ENCODE peak calls at places on chromosomes 7 and 10, in eight cellular contexts. G, Y, Q, N, O, R, W and V are unnamed samples. For H3K4me1 and H3K36me3, the result is how much of the 10 kb centered on the place peaks cover.

GRCh38 chr7:85688712-85689111 is 501.9 kb upstream of the SEMA3D start:
- DNase-seq in R (no peak), Q (no peak), O (no peak), G (no peak), Y (no peak), N (no peak), W (no peak), V (no peak)

GRCh38 chr10:1241973-1242935 is 186.1 kb downstream of the WDR37 start:
- DNase-seq in Q (no peak), G (no peak), R (no peak), Y (no peak), O (no peak), W (no peak), N (no peak), V (no peak)

GRCh38 chr7:1103009-1103788 is 15.3 kb downstream of the GPER1 start:
- DNase-seq in Q (no peak), R (no peak), W (no peak), O (no peak), N (no peak), G (no peak), Y (no peak), V (no peak)

GRCh38 chr7:31814187-31814586 is 127.2 kb downstream of the PPP1R17 start:
- DNase-seq in Q (no peak), W (no peak), G (no peak), Y (peak), R (no peak), O (no peak), N (no peak), V (no peak)

GRCh38 chr7:148447221-148447845 is 143.2 kb upstream of the C7orf33 start:
- DNase-seq in O (no peak), R (no peak), Q (no peak), Y (no peak), G (no peak), N (no peak), W (no peak), V (no peak)

GRCh38 chr10:113410618-113411017 is 142.2 kb upstream of the HABP2 start:
- DNase-seq in O (no peak), G (no peak), Q (no peak), R (no peak), W (no peak), Y (no peak), N (no peak), V (no peak)

GRCh38 chr10:66931949-66932343 is 6.1 kb downstream of the LRRTM3 start:
- DNase-seq in W (no peak), Q (no peak), Y (no peak), R (no peak), G (no peak), O (no peak), N (no peak), V (no peak)

GRCh38 chr10:114342976-114343375 is 61.3 kb downstream of the AFAP1L2 start:
- DNase-seq in G (no peak), O (no peak), Q (no peak), Y (no peak), N (no peak), W (no peak), R (no peak), V (no peak)

GRCh38 chr10:91043173-91043910 is 122.5 kb upstream of the ANKRD1 start:
- DNase-seq in G (no peak), Q (peak), Y (no peak), O (peak), N (no peak), R (no peak), W (no peak), V (no peak)

GRCh38 chr10:86017841-86018734 is 348.5 kb downstream of the GRID1 start:
- DNase-seq in W (no peak), Q (no peak), Y (no peak), O (no peak), R (peak), N (no peak), G (no peak), V (no peak)

GRCh38 chr10:78300526-78300925 is 266.9 kb downstream of the RPS24 start:
- DNase-seq in G (no peak), Q (no peak), N (no peak), Y (no peak), W (peak), O (no peak), R (peak), V (no peak)

GRCh38 chr7:29237483-29237882 is 42.9 kb downstream of the CHN2 start:
- DNase-seq in Q (no peak), W (no peak), Y (no peak), O (no peak), N (no peak), G (no peak), R (no peak), V (no peak)

GRCh38 chr7:123660514-123661354 is 5.1 kb downstream of the LMOD2 start:
- DNase-seq in Q (no peak), W (no peak), R (no peak), N (no peak), G (no peak), Y (no peak), O (no peak), V (no peak)

GRCh38 chr7:128743112-128743772 is 4.1 kb downstream of the CALU start:
- DNase-seq in R (no peak), Q (no peak), O (no peak), Y (no peak), N (no peak), W (no peak), G (no peak), V (no peak)

GRCh38 chr7:132399367-132399766 is 176.9 kb downstream of the PLXNA4 start:
- DNase-seq in Q (no peak), R (no peak), N (no peak), O (no peak), W (no peak), G (no peak), Y (no peak), V (no peak)

GRCh38 chr7:127447326-127447945 is 54.9 kb upstream of the ZNF800 start:
- DNase-seq in R (no peak), W (no peak), Y (peak), Q (peak), G (no peak), O (peak), N (no peak), V (peak)

GRCh38 chr7:104136561-104136960 is 71.3 kb downstream of the ORC5 start:
- DNase-seq in R (no peak), W (no peak), Y (no peak), Q (no peak), G (no peak), N (no peak), O (no peak), V (no peak)

GRCh38 chr7:127581716-127582115 is 3.7 kb downstream of the GCC1 start:
- DNase-seq in R (no peak), Q (no peak), N (no peak), W (no peak), O (no peak), Y (no peak), G (no peak), V (no peak)

GRCh38 chr7:123494193-123494796 is 40.1 kb downstream of the IQUB start:
- DNase-seq in W (no peak), G (no peak), R (no peak), N (no peak), Q (peak), Y (no peak), O (peak), V (peak)

GRCh38 chr7:3678411-3678810 is 377.4 kb downstream of the SDK1 start:
- DNase-seq in G (no peak), W (no peak), R (no peak), Y (no peak), O (no peak), Q (no peak), N (no peak), V (no peak)

GRCh38 chr10:33026422-33026821 is 68.4 kb upstream of the ITGB1 start:
- DNase-seq in W (no peak), N (no peak), R (no peak), G (no peak), Y (no peak), Q (no peak), O (no peak), V (no peak)

GRCh38 chr7:127578036-127578684 is 7.2 kb downstream of the GCC1 start:
- DNase-seq in R (no peak), Y (no peak), O (no peak), N (no peak), Q (peak), G (no peak), W (no peak), V (no peak)

GRCh38 chr7:18961997-18962396 is 155.4 kb downstream of the TWIST1 start:
- DNase-seq in G (no peak), O (no peak), N (no peak), Q (no peak), W (no peak), Y (no peak), R (no peak), V (no peak)

GRCh38 chr7:52017802-52018679 is 701.4 kb upstream of the COBL start:
- DNase-seq in W (no peak), Y (peak), N (no peak), G (no peak), Q (peak), R (no peak), O (no peak), V (no peak)

GRCh38 chr7:43390601-43391000 is 192.3 kb upstream of the STK17A start:
- DNase-seq in G (no peak), O (no peak), Q (no peak), R (no peak), W (no peak), Y (no peak), N (no peak), V (no peak)

GRCh38 chr10:84173543-84173942 is at the start of gene GPR15LG:
- DNase-seq in N (no peak), W (no peak), O (no peak), R (no peak), Q (no peak), Y (peak), G (no peak), V (no peak)

GRCh38 chr7:40674316-40674715 is 539.5 kb downstream of the SUGCT start:
- DNase-seq in O (no peak), R (no peak), Q (no peak), G (no peak), Y (no peak), W (no peak), N (no peak), V (no peak)

GRCh38 chr10:24196426-24197039 is 12.4 kb upstream of the KIAA1217 start:
- DNase-seq in O (peak), W (peak), Q (peak), R (peak), N (no peak), G (peak), Y (peak), V (peak)

GRCh38 chr7:149883452-149883861 is 9.7 kb downstream of the ATP6V0E2 start:
- DNase-seq in O (peak), R (peak), W (peak), Y (peak), N (no peak), Q (peak), G (no peak), V (peak)

GRCh38 chr7:96407427-96407826 is 85.5 kb upstream of the SLC25A13 start:
- DNase-seq in R (no peak), Y (no peak), G (no peak), O (no peak), N (no peak), Q (no peak), W (no peak), V (no peak)

GRCh38 chr10:109866168-109866994 is 56.9 kb downstream of the XPNPEP1 start:
- DNase-seq in R (no peak), Y (peak), W (no peak), O (peak), Q (peak), N (no peak), G (no peak), V (no peak)

GRCh38 chr7:1531263-1531978 is 919 bp downstream of the MAFK start:
- DNase-seq in Q (peak), O (no peak), R (no peak), W (peak), G (no peak), N (no peak), Y (no peak), V (peak)

GRCh38 chr7:39249635-39250034 is 271.9 kb downstream of the POU6F2 start:
- DNase-seq in Q (no peak), O (no peak), R (no peak), Y (no peak), N (no peak), G (no peak), W (no peak), V (no peak)

GRCh38 chr10:124415210-124415609 is 3.5 kb downstream of the OAT start:
- DNase-seq in G (no peak), Q (no peak), Y (no peak), R (no peak), N (no peak), O (no peak), W (no peak), V (no peak)

GRCh38 chr7:154911862-154912261 is 91.1 kb downstream of the PAXIP1 start:
- DNase-seq in Y (no peak), W (no peak), Q (peak), R (no peak), N (no peak), G (no peak), O (no peak), V (no peak)

GRCh38 chr7:36969376-36969775 is 245.1 kb upstream of the AOAH start:
- DNase-seq in G (no peak), Q (no peak), R (no peak), N (no peak), Y (no peak), W (no peak), O (no peak), V (peak)

GRCh38 chr10:126262971-126263370 is 125.3 kb downstream of the ADAM12 start:
- DNase-seq in N (no peak), Q (no peak), Y (peak), O (no peak), G (no peak), R (no peak), W (no peak), V (no peak)
- H3K4me1 ChIP-seq in N (under half), Q (under half), Y (under half), O (under half), G (under half), R (under half), W (under half), V (under half)

GRCh38 chr7:138568655-138569054 is 108.6 kb downstream of the TRIM24 start:
- DNase-seq in Q (no peak), G (no peak), Y (no peak), R (no peak), O (no peak), N (no peak), W (no peak), V (no peak)
- H3K36me3 ChIP-seq in Q (half or more), G (half or more), Y (half or more), R (half or more), O (under half), N (under half), W (under half), V (under half)

DNA sequence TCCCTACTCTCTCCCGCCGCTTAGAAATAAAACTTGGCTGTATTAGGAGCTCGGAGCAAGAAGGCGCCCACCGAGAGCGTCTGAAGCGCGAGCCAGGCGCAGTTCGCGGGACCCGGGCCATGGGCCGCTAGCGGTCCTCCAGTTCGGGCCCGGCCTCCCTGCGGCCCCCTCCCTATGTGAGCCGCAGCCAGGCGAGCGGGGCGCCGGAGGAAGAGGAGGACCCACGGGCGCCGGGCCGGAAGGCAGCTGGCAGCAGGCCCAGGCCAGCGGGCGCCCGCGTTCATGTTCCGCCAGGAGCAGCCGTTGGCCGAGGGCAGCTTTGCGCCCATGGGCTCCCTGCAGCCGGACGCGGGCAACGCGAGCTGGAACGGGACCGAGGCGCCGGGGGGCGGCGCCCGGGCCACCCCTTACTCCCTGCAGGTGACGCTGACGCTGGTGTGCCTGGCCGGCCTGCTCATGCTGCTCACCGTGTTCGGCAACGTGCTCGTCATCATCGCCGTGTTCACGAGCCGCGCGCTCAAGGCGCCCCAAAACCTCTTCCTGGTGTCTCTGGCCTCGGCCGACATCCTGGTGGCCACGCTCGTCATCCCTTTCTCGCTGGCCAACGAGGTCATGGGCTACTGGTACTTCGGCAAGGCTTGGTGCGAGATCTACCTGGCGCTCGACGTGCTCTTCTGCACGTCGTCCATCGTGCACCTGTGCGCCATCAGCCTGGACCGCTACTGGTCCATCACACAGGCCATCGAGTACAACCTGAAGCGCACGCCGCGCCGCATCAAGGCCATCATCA is 1.1 kb downstream of the ADRA2A start:
- DNase-seq in W (no peak), Y (peak), N (no peak), Q (peak), G (no peak), R (peak), O (no peak), V (no peak)
- H3K4me3 ChIP-seq in W (peak), Y (peak), N (peak), Q (peak), G (peak), R (peak), O (no peak), V (no peak)

GRCh38 chr7:137933270-137934017 is 68.4 kb downstream of the CREB3L2 start:
- DNase-seq in N (no peak), O (no peak), Y (no peak), W (peak), G (peak), R (no peak), Q (peak), V (no peak)

GRCh38 chr7:137932881-137933269 is 69.0 kb downstream of the CREB3L2 start:
- DNase-seq in G (no peak), N (no peak), Y (no peak), Q (peak), O (no peak), W (no peak), R (no peak), V (no peak)

GRCh38 chr7:137935849-137936508 is 65.9 kb downstream of the CREB3L2 start:
- DNase-seq in W (no peak), R (no peak), O (no peak), G (no peak), Y (no peak), Q (no peak), N (no peak), V (peak)

GRCh38 chr7:137934941-137935848 is 66.7 kb downstream of the CREB3L2 start:
- DNase-seq in N (no peak), R (no peak), G (no peak), O (no peak), Y (no peak), W (no peak), Q (no peak), V (peak)

DNA sequence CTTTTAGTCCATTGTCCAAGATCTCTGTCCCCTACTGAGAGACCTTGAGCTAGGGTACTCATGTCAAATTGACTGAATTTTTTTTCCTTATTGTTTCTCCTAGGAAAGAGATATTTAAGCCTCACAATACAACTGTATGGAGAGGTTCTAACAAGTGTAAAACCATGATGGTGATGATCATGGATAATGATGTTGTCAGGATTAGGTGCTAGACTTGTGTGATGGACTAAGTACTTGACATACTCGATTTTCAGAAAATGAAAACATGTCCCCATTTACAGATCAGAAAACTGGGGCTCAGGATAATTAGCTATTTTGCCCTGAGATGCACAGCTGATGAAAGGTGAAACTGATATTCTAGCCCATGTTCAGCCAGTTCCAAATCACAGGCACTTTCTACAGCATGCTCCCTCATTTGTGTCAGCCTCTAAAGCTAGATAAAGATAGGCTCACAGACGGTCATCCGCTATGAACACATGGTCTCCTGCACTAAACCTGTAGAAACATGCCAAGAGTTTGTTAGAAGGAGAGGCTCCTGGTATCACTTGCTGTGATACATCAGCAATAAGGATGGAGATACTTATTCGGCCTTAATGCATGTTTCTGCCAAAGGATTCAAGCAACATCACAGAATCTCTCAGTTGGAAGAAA is 67.6 kb downstream of the CREB3L2 start:
- DNase-seq in N (no peak), G (no peak), R (no peak), W (no peak), Y (no peak), O (no peak), Q (no peak), V (peak)
- H3K4me1 ChIP-seq in N (under half), G (under half), R (half or more), W (half or more), Y (under half), O (under half), Q (half or more), V (under half)

GRCh38 chr10:62062028-62062427 is 160.5 kb downstream of the ARID5B start:
- DNase-seq in N (no peak), G (no peak), R (no peak), O (no peak), Y (no peak), Q (no peak), W (no peak), V (no peak)
- H3K36me3 ChIP-seq in N (under half), G (half or more), R (under half), O (under half), Y (under half), Q (half or more), W (under half), V (half or more)

DNA sequence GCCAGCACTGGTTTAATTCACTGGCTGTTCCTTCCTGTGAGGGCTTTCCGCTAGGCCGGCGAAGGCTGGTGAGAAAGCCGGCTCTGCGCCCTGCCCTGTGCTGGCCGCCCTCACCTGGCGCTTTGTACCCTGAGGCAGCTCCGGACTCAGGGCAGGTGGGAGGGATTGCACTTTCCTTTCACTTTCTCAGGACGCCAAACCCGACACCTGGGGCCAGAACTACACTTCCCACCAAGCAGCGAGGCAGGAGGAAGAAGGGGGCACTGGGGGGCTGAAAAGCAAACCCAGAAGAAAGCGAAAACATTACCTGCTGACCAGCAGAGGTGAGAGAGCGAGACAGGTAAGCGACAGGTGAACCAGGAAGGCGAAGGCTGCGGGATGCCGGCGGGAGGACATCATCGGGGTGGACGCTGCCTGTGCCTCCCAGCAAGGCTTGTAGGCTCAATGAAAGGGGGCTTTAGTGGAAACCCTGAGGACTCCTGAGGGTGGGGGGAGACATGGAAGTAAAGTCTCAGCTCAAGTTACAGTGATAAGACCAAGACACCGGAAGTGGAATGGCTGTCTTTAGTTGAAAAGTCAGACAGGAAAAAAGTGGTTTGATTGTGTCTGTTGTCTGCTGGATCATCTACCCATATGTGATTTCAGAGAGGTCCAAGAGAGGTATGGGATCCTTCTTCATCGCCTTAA is at the start of gene RAB19:
- DNase-seq in W (no peak), O (peak), Y (peak), Q (no peak), N (no peak), R (peak), G (no peak), V (peak)
- H3K4me3 ChIP-seq in W (no peak), O (peak), Y (peak), Q (no peak), N (peak), R (peak), G (no peak), V (peak)